ENCODE peak calls at places on chromosomes 4 and X, in seven cellular contexts. G, F, H, W, V, J and Z are unnamed samples. For H3F3A, the result is how much of the 10 kb centered on the place peaks cover.

GRCh38 chr4:2673157-2673556 is 83.0 kb downstream of the TNIP2 start:
- DNase-seq in G (peak), F (peak), H (peak), W (no peak), V (peak), J (no peak), Z (no peak)

GRCh38 chrX:118228456-118228855 is 111.8 kb upstream of the KLHL13 start:
- DNase-seq in G (no peak), F (no peak), H (no peak), W (no peak), V (no peak), J (no peak), Z (no peak)

GRCh38 chrX:23118163-23118562 is 118.4 kb downstream of the DDX53 start:
- DNase-seq in G (no peak), F (no peak), H (no peak), W (no peak), V (peak), J (no peak), Z (no peak)

GRCh38 chr4:4284827-4285618 is 4.9 kb downstream of the LYAR start:
- DNase-seq in G (no peak), F (peak), H (no peak), W (peak), V (peak), J (no peak), Z (no peak)

GRCh38 chr4:143026459-143027170 is 158.1 kb upstream of the USP38 start:
- DNase-seq in G (no peak), F (peak), H (no peak), W (no peak), V (no peak), J (no peak), Z (no peak)

GRCh38 chrX:155881158-155881993 is at the start of gene VAMP7:
- DNase-seq in G (peak), F (peak), H (peak), W (peak), V (peak), J (peak), Z (peak)

GRCh38 chrX:112614640-112615039 is 65.1 kb downstream of the LHFPL1 start:
- DNase-seq in G (peak), F (peak), H (peak), W (no peak), V (no peak), J (no peak), Z (no peak)

GRCh38 chr4:3346146-3346545 is 53.3 kb downstream of the RGS12 start:
- DNase-seq in G (peak), F (peak), H (peak), W (peak), V (peak), J (peak), Z (peak)

GRCh38 chrX:148500428-148501120 is at the start of gene AFF2:
- DNase-seq in G (peak), F (peak), H (peak), W (no peak), V (no peak), J (peak), Z (peak)

GRCh38 chr4:80138556-80139538 is 58.5 kb upstream of the PRDM8 start:
- DNase-seq in G (no peak), F (peak), H (no peak), W (no peak), V (peak), J (no peak), Z (peak)

GRCh38 chrX:100381613-100382012 is 28.5 kb downstream of the PCDH19 start:
- DNase-seq in G (no peak), F (peak), H (no peak), W (no peak), V (no peak), J (no peak), Z (no peak)

GRCh38 chr4:83772680-83773079 is 236.8 kb downstream of the GPAT3 start:
- DNase-seq in G (peak), F (no peak), H (peak), W (no peak), V (no peak), J (no peak), Z (no peak)

GRCh38 chr4:189436207-189436606 is 504.5 kb upstream of the FRG1 start:
- DNase-seq in G (peak), F (peak), H (peak), W (no peak), V (peak), J (peak), Z (no peak)

GRCh38 chrX:64976673-64977040 is 407 bp upstream of the ZC4H2 start:
- DNase-seq in G (peak), F (no peak), H (peak), W (no peak), V (no peak), J (no peak), Z (no peak)

GRCh38 chr4:120299631-120300030 is 233.0 kb upstream of the MAD2L1 start:
- DNase-seq in G (no peak), F (no peak), H (no peak), W (no peak), V (no peak), J (no peak), Z (no peak)

GRCh38 chr4:30720656-30721352 is 635 bp downstream of the PCDH7 start:
- DNase-seq in G (peak), F (peak), H (peak), W (peak), V (peak), J (peak), Z (no peak)

GRCh38 chrX:8867454-8867853 is 66.3 kb upstream of the FAM9A start:
- DNase-seq in G (no peak), F (peak), H (no peak), W (no peak), V (no peak), J (no peak), Z (no peak)

GRCh38 chr4:3256230-3257124 is 7.5 kb downstream of the MSANTD1 start:
- DNase-seq in G (no peak), F (no peak), H (no peak), W (no peak), V (no peak), J (no peak), Z (no peak)

GRCh38 chr4:10096201-10096975 is 20.2 kb downstream of the WDR1 start:
- DNase-seq in G (no peak), F (peak), H (no peak), W (peak), V (peak), J (no peak), Z (peak)

GRCh38 chr4:110669663-110670062 is 46.8 kb upstream of the PITX2 start:
- DNase-seq in G (no peak), F (peak), H (no peak), W (no peak), V (peak), J (no peak), Z (no peak)

GRCh38 chr4:20462426-20463175 is 210.9 kb downstream of the SLIT2 start:
- DNase-seq in G (no peak), F (peak), H (no peak), W (no peak), V (peak), J (peak), Z (no peak)

GRCh38 chr4:27046851-27047250 is 186.2 kb downstream of the STIM2 start:
- DNase-seq in G (no peak), F (no peak), H (no peak), W (no peak), V (no peak), J (no peak), Z (no peak)

GRCh38 chr4:45554423-45554822 is 569.4 kb downstream of the GABRG1 start:
- DNase-seq in G (no peak), F (peak), H (no peak), W (no peak), V (peak), J (no peak), Z (no peak)

GRCh38 chr4:148986951-148987350 is 544.7 kb upstream of the NR3C2 start:
- DNase-seq in G (no peak), F (no peak), H (no peak), W (peak), V (peak), J (no peak), Z (no peak)

GRCh38 chr4:1693131-1693896 is 9.2 kb upstream of the FAM53A start:
- DNase-seq in G (peak), F (peak), H (peak), W (peak), V (peak), J (peak), Z (peak)

GRCh38 chr4:161256172-161256571 is 907.6 kb downstream of the FSTL5 start:
- DNase-seq in G (peak), F (no peak), H (peak), W (no peak), V (no peak), J (no peak), Z (no peak)

GRCh38 chr4:89755210-89755609 is 81.8 kb downstream of the SNCA start:
- DNase-seq in G (no peak), F (peak), H (peak), W (no peak), V (peak), J (no peak), Z (no peak)

GRCh38 chrX:106484233-106484632 is 127.5 kb upstream of the RADX start:
- DNase-seq in G (no peak), F (peak), H (no peak), W (no peak), V (no peak), J (no peak), Z (peak)

GRCh38 chr4:70197842-70198241 is 2.3 kb downstream of the ODAM start:
- DNase-seq in G (peak), F (no peak), H (peak), W (peak), V (no peak), J (no peak), Z (no peak)

GRCh38 chr4:2595436-2595835 is 59.0 kb downstream of the FAM193A start:
- DNase-seq in G (no peak), F (no peak), H (no peak), W (no peak), V (no peak), J (peak), Z (no peak)

GRCh38 chr4:126777649-126778048 is 855.1 kb upstream of the INTU start:
- DNase-seq in G (no peak), F (peak), H (no peak), W (no peak), V (no peak), J (no peak), Z (no peak)

GRCh38 chr4:158729716-158730559 is 6.7 kb upstream of the PPID start:
- DNase-seq in G (peak), F (peak), H (peak), W (peak), V (peak), J (peak), Z (peak)

GRCh38 chr4:168720396-168720795 is 223.5 kb downstream of the PALLD start:
- DNase-seq in G (no peak), F (no peak), H (no peak), W (no peak), V (no peak), J (no peak), Z (no peak)

GRCh38 chrX:119093991-119094741 is 21.4 kb downstream of the CT47C1 start:
- DNase-seq in G (no peak), F (peak), H (no peak), W (no peak), V (peak), J (no peak), Z (no peak)

GRCh38 chr4:113943863-113944262 is 35.6 kb downstream of the ARSJ start:
- DNase-seq in G (no peak), F (peak), H (no peak), W (no peak), V (peak), J (no peak), Z (no peak)

GRCh38 chr4:168265327-168265726 is 53.2 kb downstream of the DDX60 start:
- DNase-seq in G (no peak), F (no peak), H (no peak), W (no peak), V (no peak), J (no peak), Z (no peak)

GRCh38 chr4:56374956-56375355 is 12.3 kb downstream of the AASDH start:
- DNase-seq in G (no peak), F (no peak), H (no peak), W (no peak), V (no peak), J (no peak), Z (no peak)
- H3F3A ChIP-seq in G (under half), F (under half), H (under half), W (under half), V (under half), J (under half), Z (under half)

GRCh38 chrX:12972867-12973560 is 1.9 kb upstream of the TMSB4X start:
- DNase-seq in G (no peak), F (no peak), H (no peak), W (no peak), V (no peak), J (no peak), Z (no peak)
- H3F3A ChIP-seq in G (under half), F (under half), H (under half), W (under half), V (under half), J (under half), Z (under half)

GRCh38 chr4:118284169-118284568 is 68.6 kb downstream of the PRSS12 start:
- DNase-seq in G (no peak), F (no peak), H (no peak), W (no peak), V (no peak), J (no peak), Z (no peak)
- H3F3A ChIP-seq in G (under half), F (half or more), H (under half), W (under half), V (under half), J (half or more), Z (half or more)

DNA sequence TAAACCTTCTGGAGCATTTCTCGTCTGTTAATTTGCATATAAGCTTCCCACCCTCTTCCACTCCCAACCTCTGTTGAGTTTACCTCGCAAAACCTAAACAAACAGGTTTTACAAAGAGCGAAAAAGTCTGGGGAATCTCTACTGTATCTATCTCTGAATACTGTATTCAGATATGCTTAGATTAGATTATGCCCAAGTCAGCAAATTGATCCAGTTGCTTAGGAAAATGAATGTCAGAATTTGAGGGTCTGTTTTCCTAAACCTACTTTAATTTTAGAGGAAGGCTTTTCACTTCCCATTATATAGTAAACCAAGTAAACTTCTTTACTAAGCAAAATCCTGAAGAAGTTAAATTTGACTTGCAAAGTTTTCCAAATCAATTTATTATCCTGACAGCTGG is 6.7 kb downstream of the CCNA2 start:
- DNase-seq in G (no peak), F (no peak), H (no peak), W (no peak), V (no peak), J (no peak), Z (no peak)
- H3F3A ChIP-seq in G (half or more), F (half or more), H (under half), W (half or more), V (under half), J (half or more), Z (under half)

GRCh38 chr4:184282895-184283654 is 65.4 kb upstream of the ENPP6 start:
- DNase-seq in G (no peak), F (no peak), H (no peak), W (no peak), V (no peak), J (no peak), Z (peak)
- H3F3A ChIP-seq in G (under half), F (under half), H (under half), W (under half), V (under half), J (under half), Z (half or more)